ENCODE peak calls at places on chromosomes 4 and X, in ten cellular contexts. Q, C, Z, J, Y, R, H, G, A and L are unnamed samples.

GRCh38 chr4:58214376-58214775 is 1104.2 kb upstream of the IGFBP7 start:
- DNase-seq in A (no peak), H (peak), Q (no peak), G (no peak), J (no peak), R (no peak), Y (no peak), C (no peak), Z (no peak), L (no peak)

GRCh38 chrX:112819013-112819635 is 21.5 kb downstream of the AMOT start:
- DNase-seq in Y (no peak), Q (no peak), J (no peak), H (no peak), G (no peak), A (peak), C (no peak), Z (peak), R (no peak), L (no peak)

GRCh38 chrX:69020316-69020715 is 144.9 kb downstream of the PJA1 start:
- DNase-seq in C (no peak), J (no peak), G (no peak), Y (no peak), Q (no peak), Z (no peak), A (no peak), H (no peak), R (no peak), L (no peak)

GRCh38 chr4:65007841-65008439 is 598.7 kb upstream of the TECRL start:
- DNase-seq in G (peak), A (peak), R (no peak), H (peak), Y (no peak), Z (no peak), J (no peak), C (peak), Q (no peak), L (no peak)

GRCh38 chrX:153612413-153612812 is 13.5 kb upstream of the CCNQ start:
- DNase-seq in Q (no peak), G (no peak), Z (no peak), C (no peak), A (no peak), J (no peak), R (no peak), H (no peak), Y (no peak), L (no peak)

GRCh38 chrX:24266996-24267395 is 46.9 kb downstream of the SUPT20HL2 start:
- DNase-seq in A (no peak), C (no peak), G (peak), R (no peak), Z (no peak), H (no peak), Y (no peak), Q (peak), J (no peak), L (no peak)

GRCh38 chr4:65668201-65669007 is 1.9 kb downstream of the EPHA5 start:
- DNase-seq in J (no peak), A (peak), Z (no peak), Y (peak), C (peak), H (peak), G (peak), Q (peak), R (no peak), L (no peak)

GRCh38 chr4:110595583-110595982 is 27.3 kb downstream of the PITX2 start:
- DNase-seq in H (no peak), G (no peak), R (no peak), A (no peak), Z (no peak), Y (no peak), Q (no peak), C (no peak), J (no peak), L (no peak)

GRCh38 chr4:26218677-26219181 is 102.1 kb upstream of the RBPJ start:
- DNase-seq in Q (no peak), A (no peak), Y (no peak), C (no peak), R (no peak), G (no peak), J (no peak), H (no peak), Z (peak), L (no peak)

GRCh38 chr4:186500721-186501304 is 54.6 kb downstream of the MTNR1A start:
- DNase-seq in Q (no peak), G (no peak), Y (no peak), J (no peak), A (no peak), Z (no peak), R (no peak), H (peak), C (no peak), L (no peak)

GRCh38 chrX:103254171-103254824 is 657 bp downstream of the TCEAL8 start:
- DNase-seq in Z (no peak), H (peak), J (peak), A (peak), G (peak), C (peak), Q (no peak), Y (peak), R (peak), L (peak)

GRCh38 chrX:103254921-103255455 is at the start of gene TCEAL8:
- DNase-seq in Q (peak), C (peak), R (peak), Y (peak), A (peak), G (peak), J (peak), H (peak), Z (peak), L (peak)

GRCh38 chrX:103256651-103257050 is 1.7 kb upstream of the TCEAL8 start:
- DNase-seq in A (no peak), Z (no peak), H (no peak), G (no peak), R (no peak), Y (no peak), J (no peak), C (no peak), Q (no peak), L (no peak)

GRCh38 chrX:103250977-103251376 is 4.0 kb downstream of the TCEAL8 start:
- DNase-seq in H (peak), Z (no peak), A (no peak), J (no peak), C (peak), R (no peak), Y (no peak), G (no peak), Q (no peak), L (no peak)

GRCh38 chrX:103253608-103254007 is 1.3 kb downstream of the TCEAL8 start:
- DNase-seq in Q (no peak), C (peak), Y (no peak), R (no peak), J (no peak), A (peak), H (no peak), G (no peak), Z (no peak), L (no peak)
- H3K27ac ChIP-seq in Q (no peak), C (peak), Y (peak), R (peak), J (peak), A (peak), H (peak), G (peak), Z (no peak), L (peak)

DNA sequence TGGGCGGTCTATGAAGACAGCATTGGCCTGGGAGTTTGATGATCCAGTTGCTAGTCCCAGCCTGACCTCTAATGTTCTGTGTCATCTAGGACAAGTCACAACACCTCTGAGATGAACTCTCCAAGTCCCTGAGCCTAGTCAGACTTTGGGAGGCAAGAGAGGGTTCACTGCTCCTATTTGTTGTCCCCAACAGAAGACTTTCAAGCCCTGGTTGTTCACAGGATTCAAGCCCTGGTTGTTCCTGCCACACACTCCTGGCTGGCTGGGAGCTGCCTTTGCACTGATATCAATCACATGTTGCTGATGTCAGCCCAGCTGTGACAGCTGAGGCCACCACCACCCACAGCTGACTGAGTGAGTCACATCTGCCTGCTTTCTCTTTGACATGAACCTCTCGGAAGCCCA is 253.2 kb upstream of the RASGEF1B start:
- DNase-seq in Y (peak), H (no peak), C (peak), J (no peak), Q (no peak), G (peak), Z (no peak), R (no peak), A (peak), L (no peak)
- H3K27ac ChIP-seq in Y (no peak), H (no peak), C (no peak), J (no peak), Q (no peak), G (no peak), Z (no peak), R (no peak), A (no peak), L (peak)

DNA sequence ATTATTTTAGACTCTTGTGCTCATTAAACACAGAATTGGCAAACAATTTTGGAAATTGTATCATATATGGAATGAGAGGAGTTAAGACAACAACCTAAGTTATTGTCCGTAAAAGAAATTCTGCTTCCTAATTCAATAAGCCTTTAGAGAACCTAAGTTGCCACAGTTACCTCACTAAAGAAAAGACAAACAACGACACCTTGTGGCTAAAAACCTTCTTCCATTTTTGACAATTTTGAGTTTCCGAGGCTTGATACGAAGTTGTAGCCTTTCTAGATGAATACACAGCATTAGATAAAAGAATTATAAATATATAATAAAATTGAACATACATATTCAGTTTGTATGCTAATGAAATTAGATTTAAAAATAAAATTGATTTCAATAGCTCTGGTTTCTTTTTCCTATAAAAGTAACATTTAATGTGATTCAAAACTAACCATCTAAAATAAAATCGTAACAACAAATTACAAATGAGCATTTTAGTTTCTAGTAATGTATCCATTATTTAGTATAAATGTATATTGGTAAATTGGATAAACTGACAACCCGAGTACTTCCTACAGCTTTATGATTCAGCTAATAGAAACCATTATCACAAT is 275.1 kb downstream of the GPM6A start:
- DNase-seq in G (peak), R (no peak), A (peak), J (no peak), Z (peak), H (peak), Q (no peak), Y (no peak), C (peak), L (no peak)
- H3K27ac ChIP-seq in G (peak), R (no peak), A (no peak), J (no peak), Z (no peak), H (no peak), Q (no peak), Y (no peak), C (no peak), L (no peak)

GRCh38 chrX:39012561-39013209 is 211.4 kb downstream of the MID1IP1 start:
- DNase-seq in Y (no peak), J (no peak), G (no peak), Q (no peak), A (peak), R (no peak), C (peak), H (peak), Z (no peak), L (no peak)

GRCh38 chrX:39008554-39008953 is 207.3 kb downstream of the MID1IP1 start:
- DNase-seq in A (no peak), Y (no peak), H (no peak), Z (no peak), Q (no peak), J (no peak), R (no peak), C (no peak), G (no peak), L (no peak)

GRCh38 chrX:39016551-39016950 is 215.3 kb downstream of the MID1IP1 start:
- DNase-seq in G (no peak), R (no peak), Y (no peak), H (no peak), Q (no peak), J (no peak), Z (no peak), C (no peak), A (no peak), L (no peak)

GRCh38 chrX:39017062-39017461 is 215.8 kb downstream of the MID1IP1 start:
- DNase-seq in R (no peak), Y (no peak), G (no peak), Z (no peak), J (no peak), Q (no peak), C (no peak), H (no peak), A (no peak), L (no peak)

DNA sequence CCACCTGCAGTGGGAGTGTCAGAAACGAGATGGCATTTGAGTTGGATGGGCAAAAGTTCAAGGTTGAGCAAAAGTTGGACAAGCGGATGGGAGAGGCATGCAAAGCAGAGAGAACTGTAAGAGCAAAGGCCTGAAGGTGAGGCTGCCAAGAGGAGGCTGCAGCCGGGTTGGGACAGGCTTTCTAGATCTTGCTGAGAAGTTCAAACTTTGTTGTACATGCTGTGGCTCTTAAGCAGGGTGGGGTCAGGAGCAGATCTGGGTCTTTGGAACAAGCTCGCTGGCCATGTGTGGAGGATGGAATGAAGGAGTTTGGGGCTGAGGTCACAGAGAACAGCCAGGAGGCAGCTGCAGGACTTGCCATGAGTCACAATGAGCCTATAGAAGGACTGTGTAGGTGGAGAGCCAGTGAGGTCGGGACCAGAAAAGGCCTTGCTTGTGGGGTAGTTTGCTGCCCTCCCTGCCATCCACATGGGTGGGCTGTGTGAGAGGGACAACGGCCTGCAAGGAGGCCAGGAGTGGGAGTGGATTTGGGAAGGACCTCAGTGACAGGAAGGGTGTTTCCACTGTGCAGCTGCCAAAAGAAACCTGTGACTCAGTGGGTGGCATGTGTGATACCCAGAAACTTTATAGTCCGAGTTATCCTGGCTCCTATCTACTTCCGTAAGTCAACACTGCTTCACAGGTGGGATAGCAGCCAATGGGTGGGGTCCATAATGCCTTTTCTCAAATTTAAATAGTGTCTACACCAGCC is 210.4 kb downstream of the MID1IP1 start:
- DNase-seq in Z (no peak), R (no peak), C (no peak), Q (peak), A (no peak), H (no peak), J (no peak), Y (no peak), G (no peak), L (no peak)
- H3K27ac ChIP-seq in Z (no peak), R (no peak), C (no peak), Q (no peak), A (no peak), H (no peak), J (no peak), Y (no peak), G (no peak), L (no peak)

GRCh38 chrX:106903291-106903820 is at the start of gene RIPPLY1:
- DNase-seq in A (no peak), Z (no peak), Y (no peak), G (no peak), C (peak), H (no peak), R (no peak), Q (no peak), J (no peak), L (no peak)
- H3K27ac ChIP-seq in A (no peak), Z (no peak), Y (peak), G (no peak), C (no peak), H (no peak), R (no peak), Q (no peak), J (no peak), L (no peak)

DNA sequence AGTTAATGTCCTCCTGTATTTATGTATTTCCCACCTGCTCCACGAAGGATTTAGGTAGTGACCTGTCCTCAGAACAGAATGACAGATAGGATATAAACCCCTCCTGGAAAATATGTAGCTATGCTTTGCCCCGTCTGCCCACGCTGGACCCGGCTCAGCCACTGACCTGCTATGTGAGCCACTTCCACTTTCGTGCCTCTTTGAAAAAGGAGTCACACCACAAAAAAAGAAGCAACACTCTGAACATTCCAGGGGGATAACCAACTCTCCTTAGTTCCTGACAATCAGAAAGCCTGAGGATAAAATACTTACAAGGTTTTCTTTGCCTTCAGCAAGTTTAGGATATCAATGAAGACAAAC is 11.1 kb downstream of the ACSL1 start:
- DNase-seq in J (no peak), R (no peak), Y (no peak), A (no peak), Z (no peak), Q (no peak), G (no peak), C (no peak), H (no peak), L (no peak)
- H3K27ac ChIP-seq in J (no peak), R (peak), Y (peak), A (peak), Z (peak), Q (no peak), G (no peak), C (peak), H (no peak), L (peak)

DNA sequence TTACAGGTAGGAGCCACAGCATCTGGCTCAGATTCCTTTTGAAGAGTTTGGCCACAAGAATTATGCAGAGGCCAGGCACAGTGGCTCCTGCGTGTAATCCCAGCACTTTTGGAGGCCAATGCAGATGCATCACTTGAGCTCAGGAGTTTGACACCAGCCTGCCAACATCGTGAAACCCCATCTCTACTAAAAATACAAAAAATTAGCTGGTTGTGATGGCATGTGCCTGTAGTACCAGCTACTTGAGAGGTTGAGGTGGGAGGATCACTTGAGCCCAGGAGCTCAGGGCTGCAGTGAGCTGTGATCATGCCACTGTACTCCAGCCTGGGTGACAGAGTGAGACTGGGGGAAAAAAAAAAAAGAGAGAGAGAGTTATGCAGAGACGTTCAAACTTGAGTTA is 53.0 kb downstream of the MID1IP1 start:
- DNase-seq in R (no peak), C (no peak), Q (no peak), H (no peak), Y (no peak), Z (no peak), J (no peak), G (no peak), A (no peak), L (no peak)
- H3K27ac ChIP-seq in R (no peak), C (no peak), Q (no peak), H (no peak), Y (peak), Z (no peak), J (no peak), G (no peak), A (no peak), L (no peak)

DNA sequence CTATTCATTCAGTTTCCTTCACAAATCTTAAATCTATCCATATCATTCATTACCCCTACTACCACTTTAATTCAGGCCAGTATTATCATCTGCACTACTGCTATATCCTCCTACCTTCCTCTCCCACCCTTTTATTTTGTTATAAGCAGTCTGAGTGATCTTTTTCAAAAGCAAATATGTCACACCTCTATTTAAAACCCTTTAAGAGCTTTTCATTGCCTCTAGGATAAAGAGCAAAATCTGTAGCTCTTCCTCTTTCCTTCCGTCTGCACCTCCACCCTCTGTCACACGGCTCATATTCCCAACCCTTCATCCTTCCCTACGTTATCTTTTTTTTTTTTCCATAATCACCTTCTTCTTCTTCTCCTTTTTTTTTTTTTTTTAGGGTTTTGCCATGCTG is 60.3 kb upstream of the SMIM10 start:
- DNase-seq in G (no peak), H (no peak), A (no peak), Q (no peak), C (no peak), Y (no peak), R (no peak), Z (no peak), J (no peak), L (no peak)
- H3K27ac ChIP-seq in G (no peak), H (no peak), A (no peak), Q (no peak), C (no peak), Y (no peak), R (no peak), Z (no peak), J (no peak), L (no peak)